ENCODE peak calls at places on chromosomes 2 and 18, in nine cellular contexts. One of them, this sample, is unnamed.

GRCh38 chr2:75466708-75467311 is 93.9 kb downstream of the EVA1A start:
- DNase-seq in upper lobe of left lung: peak; percentile 36
- DNase-seq in K562: peak; percentile 64
- DNase-seq in HepG2: peak; percentile 39
- DNase-seq in breast epithelium: no peak
- DNase-seq in HL-60: peak; percentile 22
- DNase-seq in transverse colon: peak; percentile 9
- DNase-seq in GM23338: peak; percentile 86
- DNase-seq in prostate gland: peak; percentile 6
- DNase-seq in this sample: no peak

GRCh38 chr2:55587-56448 is 9.5 kb upstream of the FAM110C start:
- DNase-seq in upper lobe of left lung: no peak
- DNase-seq in transverse colon: no peak
- DNase-seq in HL-60: no peak
- DNase-seq in breast epithelium: no peak
- DNase-seq in prostate gland: no peak
- DNase-seq in HepG2: no peak
- DNase-seq in K562: no peak
- DNase-seq in GM23338: no peak
- DNase-seq in this sample: no peak

GRCh38 chr18:58315739-58316215 is 271.8 kb downstream of the NEDD4L start:
- DNase-seq in breast epithelium: peak; percentile 71
- DNase-seq in transverse colon: peak; percentile 61
- DNase-seq in HepG2: peak; percentile 93
- DNase-seq in GM23338: no peak
- DNase-seq in prostate gland: no peak
- DNase-seq in upper lobe of left lung: peak; percentile 46
- DNase-seq in HL-60: no peak
- DNase-seq in K562: no peak
- DNase-seq in this sample: no peak

GRCh38 chr2:215439404-215439803 is 3.5 kb upstream of the FN1 start:
- DNase-seq in HL-60: no peak
- DNase-seq in GM23338: no peak
- DNase-seq in prostate gland: no peak
- DNase-seq in upper lobe of left lung: no peak
- DNase-seq in K562: no peak
- DNase-seq in HepG2: no peak
- DNase-seq in transverse colon: no peak
- DNase-seq in breast epithelium: no peak
- DNase-seq in this sample: no peak

GRCh38 chr2:29767606-29768335 is 153.6 kb downstream of the ALK start:
- DNase-seq in prostate gland: no peak
- DNase-seq in HepG2: no peak
- DNase-seq in GM23338: no peak
- DNase-seq in upper lobe of left lung: no peak
- DNase-seq in K562: no peak
- DNase-seq in breast epithelium: no peak
- DNase-seq in transverse colon: no peak
- DNase-seq in HL-60: no peak
- DNase-seq in this sample: no peak

GRCh38 chr18:35137632-35138031 is 96.4 kb downstream of the MAPRE2 start:
- DNase-seq in GM23338: no peak
- DNase-seq in breast epithelium: no peak
- DNase-seq in prostate gland: no peak
- DNase-seq in transverse colon: no peak
- DNase-seq in K562: peak; percentile 28
- DNase-seq in upper lobe of left lung: no peak
- DNase-seq in HL-60: no peak
- DNase-seq in HepG2: no peak
- DNase-seq in this sample: no peak

GRCh38 chr2:42141687-42142475 is 27.3 kb upstream of the EML4 start:
- DNase-seq in K562: peak; percentile 23
- DNase-seq in transverse colon: peak; percentile 62
- DNase-seq in upper lobe of left lung: peak; percentile 78
- DNase-seq in GM23338: peak; percentile 72
- DNase-seq in prostate gland: peak; percentile 56
- DNase-seq in HL-60: peak; percentile 56
- DNase-seq in HepG2: peak; percentile 94
- DNase-seq in breast epithelium: no peak
- DNase-seq in this sample: no peak

GRCh38 chr2:23939054-23939436 is 1.2 kb upstream of the UBXN2A start:
- DNase-seq in transverse colon: no peak
- DNase-seq in K562: no peak
- DNase-seq in upper lobe of left lung: no peak
- DNase-seq in HL-60: no peak
- DNase-seq in GM23338: no peak
- DNase-seq in breast epithelium: no peak
- DNase-seq in HepG2: no peak
- DNase-seq in prostate gland: no peak
- DNase-seq in this sample: no peak

GRCh38 chr2:138491495-138491862 is 10.1 kb upstream of the SPOPL start:
- DNase-seq in upper lobe of left lung: no peak
- DNase-seq in breast epithelium: no peak
- DNase-seq in prostate gland: no peak
- DNase-seq in K562: no peak
- DNase-seq in transverse colon: no peak
- DNase-seq in HL-60: no peak
- DNase-seq in HepG2: no peak
- DNase-seq in GM23338: no peak
- DNase-seq in this sample: no peak

GRCh38 chr2:127153691-127154158 is 46.8 kb upstream of the BIN1 start:
- DNase-seq in HepG2: no peak
- DNase-seq in breast epithelium: no peak
- DNase-seq in prostate gland: no peak
- DNase-seq in transverse colon: no peak
- DNase-seq in HL-60: no peak
- DNase-seq in GM23338: no peak
- DNase-seq in K562: no peak
- DNase-seq in upper lobe of left lung: no peak
- DNase-seq in this sample: no peak

GRCh38 chr18:39345321-39345720 is 1779.7 kb upstream of the CELF4 start:
- DNase-seq in K562: no peak
- DNase-seq in transverse colon: no peak
- DNase-seq in HepG2: no peak
- DNase-seq in breast epithelium: no peak
- DNase-seq in GM23338: no peak
- DNase-seq in upper lobe of left lung: no peak
- DNase-seq in prostate gland: no peak
- DNase-seq in HL-60: no peak
- DNase-seq in this sample: no peak

GRCh38 chr2:11175293-11175795 is 20.1 kb downstream of the SLC66A3 start:
- DNase-seq in HL-60: peak; percentile 55
- DNase-seq in K562: no peak
- DNase-seq in prostate gland: no peak
- DNase-seq in upper lobe of left lung: peak; percentile 39
- DNase-seq in GM23338: no peak
- DNase-seq in breast epithelium: no peak
- DNase-seq in transverse colon: no peak
- DNase-seq in HepG2: no peak
- DNase-seq in this sample: no peak

GRCh38 chr2:44330801-44331200 is 30.5 kb downstream of the PREPL start:
- DNase-seq in HepG2: peak; percentile 7
- DNase-seq in GM23338: no peak
- DNase-seq in upper lobe of left lung: no peak
- DNase-seq in breast epithelium: no peak
- DNase-seq in transverse colon: no peak
- DNase-seq in K562: no peak
- DNase-seq in HL-60: peak; percentile 10
- DNase-seq in prostate gland: no peak
- DNase-seq in this sample: no peak

GRCh38 chr2:206573793-206574192 is 68.5 kb upstream of the FAM237A start:
- DNase-seq in upper lobe of left lung: no peak
- DNase-seq in transverse colon: no peak
- DNase-seq in HepG2: no peak
- DNase-seq in prostate gland: no peak
- DNase-seq in GM23338: no peak
- DNase-seq in K562: no peak
- DNase-seq in HL-60: no peak
- DNase-seq in breast epithelium: no peak
- DNase-seq in this sample: no peak

GRCh38 chr2:206565666-206566065 is 76.6 kb upstream of the FAM237A start:
- DNase-seq in transverse colon: no peak
- DNase-seq in HL-60: no peak
- DNase-seq in prostate gland: no peak
- DNase-seq in breast epithelium: no peak
- DNase-seq in upper lobe of left lung: no peak
- DNase-seq in HepG2: no peak
- DNase-seq in GM23338: no peak
- DNase-seq in K562: no peak
- DNase-seq in this sample: no peak

GRCh38 chr2:206572725-206573124 is 69.6 kb upstream of the FAM237A start:
- DNase-seq in HepG2: no peak
- DNase-seq in HL-60: no peak
- DNase-seq in breast epithelium: no peak
- DNase-seq in GM23338: no peak
- DNase-seq in upper lobe of left lung: no peak
- DNase-seq in prostate gland: no peak
- DNase-seq in transverse colon: no peak
- DNase-seq in K562: no peak
- DNase-seq in this sample: no peak

DNA sequence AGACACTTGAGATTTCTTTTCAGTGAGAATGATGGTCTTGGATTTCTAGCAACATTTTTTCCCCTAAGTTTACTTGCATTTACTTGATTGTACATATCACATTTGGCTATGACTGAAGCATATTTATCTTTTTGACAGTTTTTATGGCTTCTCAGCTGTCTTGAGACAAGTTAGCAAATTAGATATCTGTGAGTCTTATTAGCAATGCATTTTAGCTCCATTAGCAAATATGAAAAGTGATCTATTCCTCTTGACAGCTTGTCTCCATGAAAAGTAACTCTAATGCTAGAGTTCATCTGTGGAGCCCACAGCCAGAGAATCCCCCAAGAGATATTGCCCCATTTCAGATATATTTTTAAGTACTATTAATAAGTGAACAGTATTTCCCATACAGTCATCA is 72.1 kb upstream of the FAM237A start:
- DNase-seq in HL-60: no peak
- DNase-seq in transverse colon: no peak
- DNase-seq in GM23338: no peak
- DNase-seq in upper lobe of left lung: no peak
- DNase-seq in breast epithelium: no peak
- DNase-seq in HepG2: no peak
- DNase-seq in K562: no peak
- DNase-seq in prostate gland: no peak
- DNase-seq in this sample: no peak
- TF ChIP-seq POLR2AphosphoS5 in HL-60: no peak
- TF ChIP-seq POLR2AphosphoS5 in transverse colon: no peak
- TF ChIP-seq POLR2AphosphoS5 in GM23338: no peak
- TF ChIP-seq POLR2AphosphoS5 in upper lobe of left lung: no peak
- TF ChIP-seq POLR2AphosphoS5 in breast epithelium: no peak
- TF ChIP-seq POLR2AphosphoS5 in HepG2: no peak
- TF ChIP-seq POLR2AphosphoS5 in K562: no peak
- TF ChIP-seq POLR2AphosphoS5 in prostate gland: no peak
- TF ChIP-seq POLR2AphosphoS5 in this sample: no peak

GRCh38 chr18:12287684-12288405 is 20.2 kb upstream of the TUBB6 start:
- DNase-seq in HepG2: peak; percentile 23
- DNase-seq in GM23338: peak; percentile 66
- DNase-seq in prostate gland: peak; percentile 47
- DNase-seq in upper lobe of left lung: peak; percentile 81
- DNase-seq in K562: peak; percentile 82
- DNase-seq in HL-60: no peak
- DNase-seq in transverse colon: peak; percentile 81
- DNase-seq in breast epithelium: peak; percentile 90
- DNase-seq in this sample: no peak
- H3K27ac ChIP-seq in HepG2: no peak overlapping the region
- H3K27ac ChIP-seq in GM23338: no peak overlapping the region
- H3K27ac ChIP-seq in prostate gland: peak overlapping the region; percentile 65
- H3K27ac ChIP-seq in upper lobe of left lung: peak overlapping the region; percentile 83
- H3K27ac ChIP-seq in K562: no peak overlapping the region
- H3K27ac ChIP-seq in HL-60: no peak overlapping the region
- H3K27ac ChIP-seq in transverse colon: peak overlapping the region; percentile 88
- H3K27ac ChIP-seq in breast epithelium: peak overlapping the region; percentile 79
- H3K27ac ChIP-seq in this sample: no peak overlapping the region

DNA sequence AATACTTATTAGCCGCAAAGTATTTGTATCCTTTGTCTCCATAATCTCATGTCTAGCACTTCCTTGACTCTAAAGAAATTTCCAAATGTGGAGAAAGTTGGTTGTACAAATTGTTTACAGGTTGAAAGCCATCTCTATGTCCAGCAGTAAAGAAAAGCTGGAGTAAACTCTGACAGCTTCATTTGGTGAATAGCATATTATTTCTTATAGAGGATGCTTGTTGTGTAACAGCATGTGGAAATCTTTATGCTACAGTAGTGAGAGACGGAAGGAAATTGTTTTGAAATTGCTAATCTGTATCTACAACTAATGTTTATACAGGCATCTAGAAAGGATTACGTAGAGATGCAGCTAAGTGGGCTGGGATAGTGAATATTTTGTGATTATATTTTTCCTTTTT is 78.5 kb downstream of the UGGT1 start:
- DNase-seq in transverse colon: no peak
- DNase-seq in GM23338: no peak
- DNase-seq in HepG2: peak; percentile 91
- DNase-seq in breast epithelium: no peak
- DNase-seq in K562: no peak
- DNase-seq in HL-60: peak; percentile 56
- DNase-seq in prostate gland: no peak
- DNase-seq in upper lobe of left lung: no peak
- DNase-seq in this sample: no peak
- TF ChIP-seq POLR2AphosphoS5 in transverse colon: no peak
- TF ChIP-seq POLR2AphosphoS5 in GM23338: no peak
- TF ChIP-seq POLR2AphosphoS5 in HepG2: no peak
- TF ChIP-seq POLR2AphosphoS5 in breast epithelium: no peak
- TF ChIP-seq POLR2AphosphoS5 in K562: no peak
- TF ChIP-seq POLR2AphosphoS5 in HL-60: no peak
- TF ChIP-seq POLR2AphosphoS5 in prostate gland: no peak
- TF ChIP-seq POLR2AphosphoS5 in upper lobe of left lung: no peak
- TF ChIP-seq POLR2AphosphoS5 in this sample: no peak

GRCh38 chr2:62708751-62709150 is 3.2 kb downstream of the EHBP1 start:
- DNase-seq in K562: no peak
- DNase-seq in HL-60: no peak
- DNase-seq in GM23338: no peak
- DNase-seq in prostate gland: no peak
- DNase-seq in HepG2: no peak
- DNase-seq in upper lobe of left lung: no peak
- DNase-seq in transverse colon: no peak
- DNase-seq in breast epithelium: no peak
- DNase-seq in this sample: no peak

GRCh38 chr2:62705859-62706720 is 577 bp downstream of the EHBP1 start:
- DNase-seq in HL-60: peak; percentile 52
- DNase-seq in transverse colon: peak; percentile 67
- DNase-seq in K562: peak; percentile 65
- DNase-seq in breast epithelium: no peak
- DNase-seq in HepG2: peak; percentile 71
- DNase-seq in GM23338: peak; percentile 77
- DNase-seq in upper lobe of left lung: peak; percentile 77
- DNase-seq in prostate gland: peak; percentile 46
- DNase-seq in this sample: no peak

GRCh38 chr2:62705007-62705829 is at the start of gene EHBP1:
- DNase-seq in K562: peak; percentile 100
- DNase-seq in prostate gland: peak; percentile 100
- DNase-seq in upper lobe of left lung: peak; percentile 100
- DNase-seq in transverse colon: peak; percentile 99
- DNase-seq in GM23338: peak; percentile 100
- DNase-seq in HL-60: peak; percentile 99
- DNase-seq in breast epithelium: peak; percentile 99
- DNase-seq in HepG2: peak; percentile 100
- DNase-seq in this sample: peak; percentile 98

GRCh38 chr2:62704654-62705006 is 883 bp upstream of the EHBP1 start:
- DNase-seq in HL-60: no peak
- DNase-seq in breast epithelium: no peak
- DNase-seq in transverse colon: no peak
- DNase-seq in HepG2: no peak
- DNase-seq in K562: no peak
- DNase-seq in upper lobe of left lung: no peak
- DNase-seq in prostate gland: no peak
- DNase-seq in GM23338: peak; percentile 12
- DNase-seq in this sample: no peak

GRCh38 chr2:62706721-62707516 is 1.4 kb downstream of the EHBP1 start:
- DNase-seq in transverse colon: no peak
- DNase-seq in GM23338: no peak
- DNase-seq in HepG2: peak; percentile 51
- DNase-seq in K562: no peak
- DNase-seq in upper lobe of left lung: no peak
- DNase-seq in prostate gland: no peak
- DNase-seq in HL-60: no peak
- DNase-seq in breast epithelium: no peak
- DNase-seq in this sample: no peak
- H3K27ac ChIP-seq in transverse colon: peak overlapping the region; percentile 97
- H3K27ac ChIP-seq in GM23338: no peak overlapping the region
- H3K27ac ChIP-seq in HepG2: peak overlapping the region; percentile 70
- H3K27ac ChIP-seq in K562: peak overlapping the region; percentile 66
- H3K27ac ChIP-seq in upper lobe of left lung: peak overlapping the region; percentile 88
- H3K27ac ChIP-seq in prostate gland: peak overlapping the region; percentile 92
- H3K27ac ChIP-seq in HL-60: no peak overlapping the region
- H3K27ac ChIP-seq in breast epithelium: peak overlapping the region; percentile 95
- H3K27ac ChIP-seq in this sample: peak overlapping the region; percentile 87

This sample was measured in Panc1.